ENCODE peak calls at places on chromosomes 5 and 9, in six cellular contexts. K, Y, P, Z, O and T are unnamed samples.

GRCh38 chr5:144947019-144947418 is 776.3 kb downstream of the KCTD16 start:
- DNase-seq in K (no peak), Y (no peak), P (no peak), Z (no peak), O (no peak), T (no peak)

GRCh38 chr9:21395778-21396717 is 10.8 kb upstream of the IFNA2 start:
- DNase-seq in K (peak; percentile 42), Y (peak; percentile 39), P (peak; percentile 81), Z (peak; percentile 39), O (peak; percentile 53), T (no peak)

GRCh38 chr5:14922456-14922855 is 50.9 kb upstream of the ANKH start:
- DNase-seq in K (no peak), Y (no peak), P (no peak), Z (no peak), O (peak; percentile 49), T (no peak)

GRCh38 chr5:147568710-147569109 is 58.8 kb upstream of the DPYSL3 start:
- DNase-seq in K (no peak), Y (no peak), P (no peak), Z (no peak), O (no peak), T (no peak)

GRCh38 chr9:123343428-123344272 is 12.3 kb upstream of the CRB2 start:
- DNase-seq in K (no peak), Y (no peak), P (no peak), Z (no peak), O (no peak), T (no peak)

GRCh38 chr5:38738898-38739743 is 106.7 kb upstream of the OSMR start:
- DNase-seq in K (peak; percentile 36), Y (no peak), P (no peak), Z (no peak), O (no peak), T (no peak)

GRCh38 chr5:58849995-58850667 is 267.3 kb downstream of the RAB3C start:
- DNase-seq in K (peak; percentile 64), Y (peak; percentile 28), P (peak; percentile 71), Z (no peak), O (peak; percentile 28), T (no peak)

GRCh38 chr9:111305914-111306313 is 24.1 kb downstream of the OR2K2 start:
- DNase-seq in K (no peak), Y (no peak), P (no peak), Z (no peak), O (no peak), T (no peak)

GRCh38 chr5:12636209-12636608 is 732.0 kb upstream of the CTNND2 start:
- DNase-seq in K (no peak), Y (no peak), P (no peak), Z (no peak), O (no peak), T (no peak)

GRCh38 chr5:134467231-134467630 is 55.5 kb upstream of the CDKN2AIPNL start:
- DNase-seq in K (no peak), Y (no peak), P (no peak), Z (no peak), O (no peak), T (no peak)

GRCh38 chr9:99090366-99091130 is 14.4 kb upstream of the TGFBR1 start:
- DNase-seq in K (no peak), Y (no peak), P (no peak), Z (no peak), O (no peak), T (no peak)

GRCh38 chr5:69531010-69531785 is 28.8 kb upstream of the GTF2H2C start:
- DNase-seq in K (no peak), Y (no peak), P (no peak), Z (no peak), O (no peak), T (no peak)

GRCh38 chr5:79702606-79703380 is 13.2 kb downstream of the CMYA5 start:
- DNase-seq in K (no peak), Y (no peak), P (no peak), Z (peak; percentile 29), O (no peak), T (no peak)

GRCh38 chr9:122056484-122056883 is 36.6 kb downstream of the TTLL11 start:
- DNase-seq in K (no peak), Y (no peak), P (peak; percentile 71), Z (no peak), O (no peak), T (no peak)

GRCh38 chr5:79020861-79021561 is 35.9 kb upstream of the ARSB start:
- DNase-seq in K (peak; percentile 66), Y (peak; percentile 60), P (peak; percentile 65), Z (peak; percentile 27), O (peak; percentile 52), T (no peak)

GRCh38 chr9:87580941-87581438 is 83.3 kb downstream of the DAPK1 start:
- DNase-seq in K (no peak), Y (no peak), P (no peak), Z (no peak), O (no peak), T (no peak)

GRCh38 chr5:132464155-132464939 is 26.2 kb downstream of the IRF1 start:
- DNase-seq in K (no peak), Y (no peak), P (no peak), Z (no peak), O (no peak), T (no peak)

GRCh38 chr5:24816206-24816605 is 171.4 kb upstream of the CDH10 start:
- DNase-seq in K (no peak), Y (no peak), P (no peak), Z (no peak), O (no peak), T (no peak)

GRCh38 chr9:16417101-16417500 is 453.4 kb downstream of the BNC2 start:
- DNase-seq in K (peak; percentile 66), Y (no peak), P (no peak), Z (no peak), O (no peak), T (no peak)

GRCh38 chr9:123514766-123515165 is 158.8 kb downstream of the CRB2 start:
- DNase-seq in K (no peak), Y (no peak), P (no peak), Z (no peak), O (no peak), T (no peak)

DNA sequence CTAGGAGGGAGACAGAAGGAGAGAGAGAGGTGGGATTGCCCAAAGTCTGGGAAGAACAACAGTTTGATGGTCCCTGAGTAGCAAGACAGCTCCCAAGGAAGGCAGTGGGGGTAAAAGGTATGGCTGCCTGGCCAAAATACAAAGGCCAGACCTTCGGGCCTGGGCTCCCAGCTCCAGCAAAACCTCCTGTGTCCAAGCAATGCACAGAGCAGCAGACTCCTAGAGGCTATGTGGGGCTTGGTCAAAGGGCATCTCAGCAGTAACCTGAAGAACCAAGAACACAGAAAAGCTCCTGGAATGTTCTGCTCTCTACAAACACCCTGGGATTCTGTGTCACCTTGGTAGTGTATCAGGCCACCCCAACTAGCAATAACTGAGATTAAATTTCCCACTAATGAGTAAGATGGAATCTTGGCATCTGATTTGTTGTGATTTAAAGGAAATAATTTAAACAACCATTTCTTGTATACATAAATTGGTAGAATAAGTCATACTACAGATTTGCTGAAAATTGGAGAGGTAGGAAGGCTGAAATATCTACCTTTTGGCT is 158.6 kb downstream of the GLIS3 start:
- DNase-seq in K (no peak), Y (no peak), P (no peak), Z (no peak), O (no peak), T (no peak)
- H3K4me3 ChIP-seq in K (no peak overlapping the region), Y (no peak overlapping the region), P (no peak overlapping the region), Z (no peak overlapping the region), O (no peak overlapping the region), T (no peak overlapping the region)

GRCh38 chr9:125655074-125655633 is 51.9 kb downstream of the MAPKAP1 start:
- DNase-seq in K (no peak), Y (no peak), P (no peak), Z (no peak), O (no peak), T (no peak)
- H3K4me1 ChIP-seq in K (peaks cover 17% of the 10 kb centered on the region), Y (no peaks in the 10 kb centered on the region), P (no peaks in the 10 kb centered on the region), Z (peaks cover 21% of the 10 kb centered on the region), O (peaks cover 4% of the 10 kb centered on the region), T (peaks cover 7% of the 10 kb centered on the region)

GRCh38 chr9:23537192-23538059 is 288.6 kb downstream of the ELAVL2 start:
- DNase-seq in K (no peak), Y (no peak), P (no peak), Z (no peak), O (no peak), T (no peak)
- H3K4me3 ChIP-seq in K (no peak overlapping the region), Y (no peak overlapping the region), P (no peak overlapping the region), Z (peak overlapping the region; percentile 55), O (no peak overlapping the region), T (peak overlapping the region; percentile 50)

GRCh38 chr9:92735907-92736600 is 28.6 kb downstream of the BICD2 start:
- DNase-seq in K (no peak), Y (no peak), P (no peak), Z (no peak), O (no peak), T (no peak)
- H3K4me1 ChIP-seq in K (no peaks in the 10 kb centered on the region), Y (peaks cover 2% of the 10 kb centered on the region), P (peaks cover 12% of the 10 kb centered on the region), Z (peaks cover 49% of the 10 kb centered on the region), O (peaks cover 60% of the 10 kb centered on the region), T (peaks cover 48% of the 10 kb centered on the region)